ENCODE peak calls at places on chromosomes 6 and 20, in five cellular contexts. N, Y, G, P and T are unnamed samples.

GRCh38 chr6:152695317-152696043 is 2.2 kb upstream of the MYCT1 start:
- DNase-seq in N (no peak), Y (no peak), G (peak), P (no peak), T (no peak)

GRCh38 chr6:134376785-134377184 is 58.9 kb upstream of the SGK1 start:
- DNase-seq in N (no peak), Y (no peak), G (no peak), P (no peak), T (no peak)

GRCh38 chr20:11919046-11919445 is 1.4 kb downstream of the BTBD3 start:
- DNase-seq in N (no peak), Y (no peak), G (no peak), P (no peak), T (no peak)

GRCh38 chr20:64161595-64162238 is 2.5 kb upstream of the MYT1 start:
- DNase-seq in N (peak), Y (peak), G (peak), P (peak), T (peak)

GRCh38 chr6:137237413-137238170 is 18.4 kb upstream of the IFNGR1 start:
- DNase-seq in N (no peak), Y (peak), G (peak), P (no peak), T (no peak)

GRCh38 chr6:89117285-89118108 is at the start of gene SRSF12:
- DNase-seq in N (peak), Y (peak), G (peak), P (no peak), T (peak)

GRCh38 chr6:105036371-105036770 is 79.5 kb downstream of the LIN28B start:
- DNase-seq in N (no peak), Y (no peak), G (no peak), P (no peak), T (peak)

GRCh38 chr6:166419268-166419667 is 36.5 kb upstream of the MPC1 start:
- DNase-seq in N (no peak), Y (peak), G (no peak), P (no peak), T (no peak)

GRCh38 chr6:166104107-166104506 is 63.5 kb downstream of the TBXT start:
- DNase-seq in N (no peak), Y (peak), G (peak), P (no peak), T (no peak)

GRCh38 chr20:59645316-59645715 is 41.0 kb downstream of the PHACTR3 start:
- DNase-seq in N (peak), Y (no peak), G (no peak), P (no peak), T (no peak)

GRCh38 chr20:32963176-32963575 is 41.1 kb downstream of the SUN5 start:
- DNase-seq in N (no peak), Y (no peak), G (no peak), P (no peak), T (no peak)

GRCh38 chr20:23116301-23117089 is 30.4 kb upstream of the CD93 start:
- DNase-seq in N (no peak), Y (peak), G (peak), P (no peak), T (no peak)

GRCh38 chr20:63572071-63572787 is 1.8 kb downstream of the HELZ2 start:
- DNase-seq in N (no peak), Y (no peak), G (no peak), P (no peak), T (no peak)

GRCh38 chr6:42088101-42088591 is 37.8 kb downstream of the TAF8 start:
- DNase-seq in N (no peak), Y (peak), G (no peak), P (no peak), T (no peak)

GRCh38 chr20:878511-879307 is 37.4 kb downstream of the ANGPT4 start:
- DNase-seq in N (no peak), Y (peak), G (peak), P (no peak), T (peak)

GRCh38 chr6:126546771-126547170 is 206.9 kb downstream of the CENPW start:
- DNase-seq in N (no peak), Y (no peak), G (no peak), P (no peak), T (no peak)

GRCh38 chr6:143337201-143337949 is 113.1 kb downstream of the ADAT2 start:
- DNase-seq in N (peak), Y (peak), G (peak), P (peak), T (no peak)

GRCh38 chr6:151060096-151060741 is 179.5 kb upstream of the AKAP12 start:
- DNase-seq in N (no peak), Y (peak), G (peak), P (no peak), T (no peak)

GRCh38 chr6:126217497-126217896 is 122.4 kb upstream of the CENPW start:
- DNase-seq in N (no peak), Y (no peak), G (no peak), P (no peak), T (no peak)

GRCh38 chr6:165834613-165835259 is 171.7 kb upstream of the PDE10A start:
- DNase-seq in N (no peak), Y (no peak), G (no peak), P (no peak), T (no peak)

GRCh38 chr20:34111057-34111711 is 859 bp downstream of the EIF2S2 start:
- DNase-seq in N (no peak), Y (peak), G (peak), P (no peak), T (no peak)

GRCh38 chr6:113980937-113981554 is 10.1 kb upstream of the HDAC2 start:
- DNase-seq in N (peak), Y (peak), G (peak), P (no peak), T (no peak)

GRCh38 chr6:152334555-152334954 is 302.6 kb downstream of the SYNE1 start:
- DNase-seq in N (no peak), Y (no peak), G (no peak), P (no peak), T (no peak)

DNA sequence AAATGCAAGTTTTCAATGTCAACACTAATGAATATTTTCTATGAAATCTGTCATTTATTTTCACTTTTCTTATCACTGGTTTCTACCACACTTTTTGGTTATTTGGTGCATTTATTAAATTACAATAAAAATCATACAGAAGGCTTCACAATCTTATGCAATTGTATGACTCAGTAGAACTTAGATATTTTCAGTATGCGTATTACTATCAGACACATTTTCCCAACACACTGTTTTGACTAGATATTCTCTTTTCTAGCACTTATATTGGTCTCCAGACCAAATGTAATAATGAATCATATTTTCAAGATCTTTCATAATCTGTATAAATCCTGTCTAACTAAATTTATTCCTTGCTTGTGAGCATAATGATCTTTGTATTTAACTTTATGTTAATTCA is 74.1 kb downstream of the FAM83B start:
- DNase-seq in N (no peak), Y (no peak), G (peak), P (no peak), T (no peak)
- H2BK12ac ChIP-seq in N (no peak), Y (no peak), G (no peak), P (no peak), T (no peak)

DNA sequence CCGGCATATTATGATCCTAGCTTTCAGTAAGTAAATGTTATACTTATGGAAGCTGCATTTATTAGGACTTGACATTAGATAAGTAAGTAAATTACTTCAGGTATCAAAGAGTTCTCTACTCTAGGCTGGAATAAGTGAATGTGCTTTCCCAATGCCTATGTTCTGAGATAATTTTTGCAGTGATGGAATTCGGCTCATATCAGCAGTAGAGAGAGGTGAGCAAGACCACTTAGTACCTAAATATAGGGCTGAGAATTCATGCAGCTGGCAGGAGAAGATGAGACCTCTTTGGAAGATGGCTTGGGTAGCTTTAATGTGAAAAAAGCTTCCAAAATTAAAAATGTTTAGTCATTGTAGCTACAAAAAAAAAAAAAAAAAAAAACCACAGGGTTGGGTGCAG is 13.3 kb upstream of the BEND3 start:
- DNase-seq in N (no peak), Y (no peak), G (no peak), P (no peak), T (no peak)
- H4K91ac ChIP-seq in N (no peak), Y (no peak), G (no peak), P (no peak), T (no peak)

GRCh38 chr6:3316363-3316762 is 57.6 kb downstream of the PSMG4 start:
- DNase-seq in N (no peak), Y (no peak), G (no peak), P (no peak), T (no peak)

GRCh38 chr6:3317741-3318211 is 59.0 kb downstream of the PSMG4 start:
- DNase-seq in N (no peak), Y (no peak), G (no peak), P (no peak), T (no peak)

GRCh38 chr6:3315841-3316240 is 57.1 kb downstream of the PSMG4 start:
- DNase-seq in N (no peak), Y (no peak), G (no peak), P (no peak), T (no peak)

GRCh38 chr6:3318226-3318625 is 59.5 kb downstream of the PSMG4 start:
- DNase-seq in N (no peak), Y (no peak), G (no peak), P (no peak), T (no peak)

GRCh38 chr6:3316818-3317217 is 58.1 kb downstream of the PSMG4 start:
- DNase-seq in N (no peak), Y (no peak), G (no peak), P (no peak), T (no peak)
- H2BK12ac ChIP-seq in N (no peak), Y (no peak), G (no peak), P (no peak), T (no peak)

GRCh38 chr6:75601608-75602163 is at the start of gene SENP6:
- DNase-seq in N (peak), Y (peak), G (peak), P (no peak), T (peak)

GRCh38 chr6:75600694-75601265 is 900 bp upstream of the SENP6 start:
- DNase-seq in N (no peak), Y (peak), G (no peak), P (no peak), T (no peak)

GRCh38 chr6:75602897-75603395 is 1.3 kb downstream of the SENP6 start:
- DNase-seq in N (no peak), Y (no peak), G (no peak), P (no peak), T (no peak)

GRCh38 chr6:75604294-75604693 is 2.6 kb downstream of the SENP6 start:
- DNase-seq in N (no peak), Y (no peak), G (no peak), P (no peak), T (no peak)

GRCh38 chr6:75602164-75602896 is 650 bp downstream of the SENP6 start:
- DNase-seq in N (peak), Y (no peak), G (peak), P (no peak), T (no peak)
- H4K91ac ChIP-seq in N (peak), Y (peak), G (peak), P (peak), T (peak)

DNA sequence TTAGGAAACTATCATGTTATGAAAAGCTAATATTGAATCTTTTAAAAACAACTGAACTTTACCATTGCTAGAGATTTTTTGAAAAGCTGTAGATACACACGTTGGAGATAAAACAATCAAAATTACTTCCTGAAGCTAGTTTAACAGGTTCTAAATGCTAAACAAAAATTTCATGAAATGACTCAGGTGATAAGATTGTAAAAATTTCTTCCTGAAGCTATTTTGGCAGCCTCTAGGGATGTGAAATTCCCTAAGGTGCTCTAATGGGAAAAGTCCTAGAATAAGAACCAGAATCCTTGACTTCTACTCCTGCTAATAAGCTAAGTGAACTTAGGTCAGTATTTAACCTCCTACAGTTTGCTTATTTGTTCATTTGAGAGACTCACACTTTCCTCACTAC is 8.5 kb downstream of the GCM2 start:
- DNase-seq in N (no peak), Y (no peak), G (peak), P (no peak), T (no peak)
- H2BK12ac ChIP-seq in N (no peak), Y (no peak), G (no peak), P (no peak), T (no peak)

DNA sequence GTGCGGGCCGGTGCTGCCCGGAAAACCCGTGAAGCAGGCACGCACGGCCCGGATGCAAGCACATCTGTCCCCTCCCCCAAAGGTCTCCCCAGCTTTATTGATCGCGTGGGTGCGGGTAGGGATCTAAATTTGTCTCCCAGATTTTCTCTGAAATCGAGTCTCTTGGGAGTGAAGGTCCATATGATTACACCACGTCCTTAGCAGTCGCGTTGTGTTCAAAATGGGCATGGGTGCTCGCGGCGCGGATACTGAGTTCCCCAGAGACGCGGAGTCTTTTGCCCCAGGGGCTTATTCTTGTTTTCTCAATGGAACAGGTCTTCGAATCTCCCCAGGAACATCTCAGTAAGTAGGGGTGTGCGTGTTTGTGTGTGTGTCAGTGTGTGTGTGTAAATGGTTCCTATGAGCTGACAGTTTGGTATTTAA is 2.8 kb upstream of the ZNF292 start:
- DNase-seq in N (no peak), Y (no peak), G (no peak), P (no peak), T (no peak)
- H4K91ac ChIP-seq in N (no peak), Y (peak), G (no peak), P (peak), T (no peak)

GRCh38 chr20:41872986-41873385 is 254.8 kb upstream of the CHD6 start:
- DNase-seq in N (no peak), Y (no peak), G (no peak), P (no peak), T (no peak)

GRCh38 chr20:41865938-41866337 is 247.8 kb upstream of the CHD6 start:
- DNase-seq in N (no peak), Y (no peak), G (no peak), P (no peak), T (no peak)

GRCh38 chr20:41869261-41869660 is 251.1 kb upstream of the CHD6 start:
- DNase-seq in N (no peak), Y (no peak), G (no peak), P (no peak), T (no peak)

DNA sequence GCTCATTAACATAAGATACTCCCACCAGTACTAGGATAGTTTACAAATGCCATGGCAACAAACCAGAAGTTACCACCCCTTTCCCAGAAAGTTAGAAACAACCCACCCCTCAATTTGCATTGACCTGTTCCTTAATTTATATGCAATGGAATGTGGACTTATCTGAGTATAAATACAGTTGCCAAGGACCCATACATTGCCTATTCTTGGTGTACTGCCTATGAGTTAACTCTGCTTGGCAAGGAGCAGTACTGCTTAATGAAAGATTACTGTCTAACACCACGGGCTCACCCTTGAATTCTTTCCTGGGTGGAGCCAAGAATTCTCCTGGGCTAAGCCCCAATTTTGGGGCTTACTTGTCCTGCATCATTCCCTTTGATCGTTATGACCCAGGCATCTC is 252.9 kb upstream of the CHD6 start:
- DNase-seq in N (no peak), Y (no peak), G (peak), P (no peak), T (no peak)
- H2BK12ac ChIP-seq in N (no peak), Y (no peak), G (no peak), P (no peak), T (no peak)

GRCh38 chr20:39036011-39036410 is 73.9 kb downstream of the DHX35 start:
- DNase-seq in N (no peak), Y (no peak), G (no peak), P (no peak), T (no peak)
- H4K91ac ChIP-seq in N (no peak), Y (no peak), G (no peak), P (no peak), T (no peak)

DNA sequence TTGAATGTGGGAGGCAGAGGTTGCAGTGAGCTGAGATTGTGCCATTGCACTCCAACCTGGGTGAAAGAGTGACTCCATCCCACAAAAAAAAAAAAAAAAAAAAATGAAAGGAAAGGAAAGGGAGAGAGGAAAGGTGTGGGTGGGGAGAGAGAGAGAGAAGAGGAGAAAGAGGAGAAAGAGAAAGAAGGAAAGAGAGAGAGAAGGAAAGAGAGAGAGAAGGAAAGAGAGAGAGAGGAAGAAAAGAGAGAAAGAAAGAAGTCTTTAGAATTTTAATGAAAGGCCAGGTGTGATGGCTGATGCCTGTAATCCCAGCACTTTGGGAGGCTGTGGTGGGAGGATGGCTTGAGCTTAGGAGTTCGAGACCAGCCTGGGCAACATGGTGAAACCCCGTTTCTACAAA is 7.7 kb upstream of the BCAS4 start:
- DNase-seq in N (no peak), Y (no peak), G (no peak), P (no peak), T (no peak)
- H2BK12ac ChIP-seq in N (no peak), Y (no peak), G (peak), P (peak), T (no peak)

DNA sequence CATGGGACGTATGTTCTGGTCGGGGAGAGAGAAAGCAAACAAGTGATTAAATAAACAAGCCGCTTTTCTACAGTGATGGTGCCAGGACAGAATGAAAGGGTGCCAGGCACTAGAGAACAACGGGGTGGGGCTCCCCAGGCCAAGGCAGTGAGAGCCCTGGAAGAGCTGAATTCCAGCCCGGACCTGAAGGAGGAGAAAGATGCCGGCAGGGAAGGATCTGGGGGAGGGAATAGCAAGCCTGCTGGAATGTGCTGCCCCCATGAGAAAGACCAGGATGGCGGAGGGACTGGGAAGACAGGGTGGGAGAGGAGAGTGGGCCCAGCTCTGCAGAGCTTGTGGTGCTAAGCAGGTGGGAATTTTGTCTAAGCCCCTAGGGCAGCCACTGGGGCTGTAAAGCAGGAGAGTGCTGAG is 7.5 kb downstream of the SNAI1 start:
- DNase-seq in N (no peak), Y (peak), G (peak), P (no peak), T (no peak)
- H4K91ac ChIP-seq in N (no peak), Y (peak), G (peak), P (peak), T (peak)